ENCODE peak calls at places on chromosome 5, in ten cellular contexts. W is amniotic stem cell; U is aorta; P is T-helper 1 cell; M is PC-9; C is neuronal stem cell; Z is activated CD8-positive, alpha-beta memory T cell treated with anti-CD3 and anti-CD28 coated beads for 48 hours; T is GM19239; N is COR-L47; I is endothelial cell. E is an unnamed sample.

GRCh38 chr5:140875085-140876065 is at the start of gene PCDHA12:
- DNase-seq in W (no peak), U (no peak), P (no peak), M (no peak), C (peak; percentile 55), Z (no peak), T (no peak), N (no peak), I (peak; percentile 33), E (no peak)

GRCh38 chr5:139569276-139569955 is 8.3 kb downstream of the UBE2D2 start:
- DNase-seq in W (no peak), U (no peak), P (no peak), M (no peak), C (no peak), Z (no peak), T (no peak), N (no peak), I (no peak), E (peak; percentile 15)

GRCh38 chr5:132437604-132438275 is 52.8 kb downstream of the IRF1 start:
- DNase-seq in W (no peak), U (peak; percentile 88), P (peak; percentile 30), M (no peak), C (no peak), Z (no peak), T (no peak), N (no peak), I (peak; percentile 19), E (peak; percentile 93)

GRCh38 chr5:53582225-53582624 is 21.8 kb downstream of the NDUFS4 start:
- DNase-seq in W (no peak), U (no peak), P (no peak), M (no peak), C (no peak), Z (no peak), T (no peak), N (no peak), I (no peak), E (no peak)

GRCh38 chr5:67799732-67800234 is 415.8 kb upstream of the PIK3R1 start:
- DNase-seq in W (no peak), U (peak; percentile 50), P (no peak), M (no peak), C (no peak), Z (no peak), T (no peak), N (no peak), I (no peak), E (no peak)

GRCh38 chr5:73564644-73565165 is 734 bp downstream of the ANKRA2 start:
- DNase-seq in W (no peak), U (no peak), P (no peak), M (no peak), C (no peak), Z (no peak), T (no peak), N (no peak), I (no peak), E (no peak)

GRCh38 chr5:179244051-179244450 is 101.2 kb downstream of the ADAMTS2 start:
- DNase-seq in W (no peak), U (no peak), P (no peak), M (no peak), C (no peak), Z (no peak), T (no peak), N (no peak), I (no peak), E (no peak)

GRCh38 chr5:117295941-117296340 is 721.3 kb upstream of the SEMA6A start:
- DNase-seq in W (no peak), U (no peak), P (no peak), M (no peak), C (no peak), Z (no peak), T (no peak), N (no peak), I (no peak), E (no peak)

GRCh38 chr5:139294372-139295165 is 1.0 kb downstream of the MATR3 start:
- DNase-seq in W (peak; percentile 64), U (peak; percentile 84), P (peak; percentile 32), M (peak; percentile 59), C (peak; percentile 82), Z (no peak), T (no peak), N (peak; percentile 79), I (peak; percentile 79), E (peak; percentile 88)

GRCh38 chr5:24364711-24365110 is 280.1 kb downstream of the CDH10 start:
- DNase-seq in W (no peak), U (no peak), P (no peak), M (no peak), C (no peak), Z (no peak), T (no peak), N (peak; percentile 44), I (no peak), E (no peak)

GRCh38 chr5:157761690-157762611 is 18.4 kb downstream of the LSM11 start:
- DNase-seq in W (peak; percentile 24), U (no peak), P (no peak), M (no peak), C (peak; percentile 43), Z (no peak), T (peak; percentile 34), N (peak; percentile 58), I (peak; percentile 25), E (no peak)

GRCh38 chr5:135626636-135627035 is 47.8 kb upstream of the CXCL14 start:
- DNase-seq in W (no peak), U (no peak), P (no peak), M (no peak), C (no peak), Z (no peak), T (no peak), N (no peak), I (no peak), E (no peak)

GRCh38 chr5:174618589-174618988 is 105.8 kb upstream of the MSX2 start:
- DNase-seq in W (no peak), U (no peak), P (no peak), M (no peak), C (no peak), Z (no peak), T (no peak), N (no peak), I (no peak), E (no peak)

GRCh38 chr5:147616401-147616800 is 106.5 kb upstream of the DPYSL3 start:
- DNase-seq in W (no peak), U (no peak), P (no peak), M (no peak), C (no peak), Z (no peak), T (no peak), N (no peak), I (no peak), E (no peak)